ENCODE peak calls at places on chromosomes 2 and 18, in six cellular contexts. One of them, this sample, is unnamed. For H3K9me3 and H3K4me1, the result is how much of the 10 kb centered on the place peaks cover.

GRCh38 chr18:49733896-49734585 is 79.3 kb downstream of the ACAA2 start:
- DNase-seq in A549: no peak
- DNase-seq in neuronal stem cell: no peak
- DNase-seq in H9: no peak
- DNase-seq in transverse colon: no peak
- DNase-seq in tibial nerve: no peak
- DNase-seq in this sample: no peak

GRCh38 chr2:99608092-99608491 is 118.3 kb upstream of the REV1 start:
- DNase-seq in neuronal stem cell: no peak
- DNase-seq in tibial nerve: no peak
- DNase-seq in transverse colon: no peak
- DNase-seq in H9: no peak
- DNase-seq in A549: no peak
- DNase-seq in this sample: no peak

GRCh38 chr2:231922311-231922710 is 3.9 kb downstream of the NPPC start:
- DNase-seq in tibial nerve: no peak
- DNase-seq in H9: no peak
- DNase-seq in transverse colon: no peak
- DNase-seq in neuronal stem cell: no peak
- DNase-seq in A549: no peak
- DNase-seq in this sample: no peak

GRCh38 chr2:238720232-238720672 is 127.6 kb upstream of the TWIST2 start:
- DNase-seq in tibial nerve: peak
- DNase-seq in A549: peak
- DNase-seq in transverse colon: peak
- DNase-seq in neuronal stem cell: peak
- DNase-seq in H9: peak
- DNase-seq in this sample: peak

GRCh38 chr2:21042958-21043743 is 722 bp downstream of the APOB start:
- DNase-seq in neuronal stem cell: peak
- DNase-seq in tibial nerve: peak
- DNase-seq in H9: peak
- DNase-seq in transverse colon: peak
- DNase-seq in A549: peak
- DNase-seq in this sample: peak

GRCh38 chr2:121248766-121249343 is 36.1 kb downstream of the TFCP2L1 start:
- DNase-seq in neuronal stem cell: no peak
- DNase-seq in tibial nerve: no peak
- DNase-seq in A549: no peak
- DNase-seq in transverse colon: no peak
- DNase-seq in H9: no peak
- DNase-seq in this sample: no peak

GRCh38 chr2:187462839-187463238 is 14.8 kb upstream of the CALCRL start:
- DNase-seq in neuronal stem cell: no peak
- DNase-seq in H9: no peak
- DNase-seq in A549: no peak
- DNase-seq in transverse colon: no peak
- DNase-seq in tibial nerve: no peak
- DNase-seq in this sample: no peak

GRCh38 chr2:201191132-201191875 is 8.4 kb downstream of the CASP10 start:
- DNase-seq in H9: no peak
- DNase-seq in A549: no peak
- DNase-seq in tibial nerve: no peak
- DNase-seq in transverse colon: no peak
- DNase-seq in neuronal stem cell: no peak
- DNase-seq in this sample: no peak

GRCh38 chr2:239441261-239441701 is 40.5 kb upstream of the HDAC4 start:
- DNase-seq in H9: no peak
- DNase-seq in transverse colon: no peak
- DNase-seq in tibial nerve: no peak
- DNase-seq in A549: no peak
- DNase-seq in neuronal stem cell: no peak
- DNase-seq in this sample: peak

GRCh38 chr18:22180722-22181121 is 11.3 kb downstream of the GATA6 start:
- DNase-seq in H9: no peak
- DNase-seq in transverse colon: no peak
- DNase-seq in tibial nerve: no peak
- DNase-seq in A549: no peak
- DNase-seq in neuronal stem cell: no peak
- DNase-seq in this sample: no peak

GRCh38 chr2:225458431-225459117 is 59.1 kb downstream of the NYAP2 start:
- DNase-seq in neuronal stem cell: no peak
- DNase-seq in tibial nerve: no peak
- DNase-seq in H9: no peak
- DNase-seq in transverse colon: no peak
- DNase-seq in A549: no peak
- DNase-seq in this sample: no peak

GRCh38 chr18:50629148-50629631 is 69.3 kb downstream of the MAPK4 start:
- DNase-seq in neuronal stem cell: no peak
- DNase-seq in A549: no peak
- DNase-seq in transverse colon: no peak
- DNase-seq in tibial nerve: no peak
- DNase-seq in H9: no peak
- DNase-seq in this sample: no peak

GRCh38 chr18:12283256-12283655 is 24.8 kb upstream of the TUBB6 start:
- DNase-seq in H9: no peak
- DNase-seq in transverse colon: no peak
- DNase-seq in A549: no peak
- DNase-seq in neuronal stem cell: no peak
- DNase-seq in tibial nerve: no peak
- DNase-seq in this sample: no peak

GRCh38 chr2:135820003-135820618 is 16.9 kb downstream of the LCT start:
- DNase-seq in tibial nerve: no peak
- DNase-seq in A549: no peak
- DNase-seq in neuronal stem cell: no peak
- DNase-seq in H9: no peak
- DNase-seq in transverse colon: no peak
- DNase-seq in this sample: no peak

GRCh38 chr2:53265900-53266299 is 501.7 kb upstream of the CHAC2 start:
- DNase-seq in transverse colon: no peak
- DNase-seq in neuronal stem cell: peak
- DNase-seq in A549: no peak
- DNase-seq in H9: no peak
- DNase-seq in tibial nerve: no peak
- DNase-seq in this sample: no peak

GRCh38 chr18:39198376-39198775 is 1632.8 kb upstream of the CELF4 start:
- DNase-seq in neuronal stem cell: no peak
- DNase-seq in H9: no peak
- DNase-seq in A549: no peak
- DNase-seq in transverse colon: no peak
- DNase-seq in tibial nerve: no peak
- DNase-seq in this sample: no peak

GRCh38 chr2:142675398-142675797 is 202.1 kb upstream of the KYNU start:
- DNase-seq in neuronal stem cell: no peak
- DNase-seq in tibial nerve: no peak
- DNase-seq in A549: no peak
- DNase-seq in transverse colon: no peak
- DNase-seq in H9: no peak
- DNase-seq in this sample: no peak

GRCh38 chr2:203869207-203869606 is 1.6 kb downstream of the CTLA4 start:
- DNase-seq in A549: no peak
- DNase-seq in H9: no peak
- DNase-seq in tibial nerve: no peak
- DNase-seq in neuronal stem cell: no peak
- DNase-seq in transverse colon: no peak
- DNase-seq in this sample: no peak

GRCh38 chr18:28181616-28182015 is 4.7 kb upstream of the CDH2 start:
- DNase-seq in transverse colon: no peak
- DNase-seq in A549: no peak
- DNase-seq in neuronal stem cell: no peak
- DNase-seq in H9: no peak
- DNase-seq in tibial nerve: no peak
- DNase-seq in this sample: no peak

GRCh38 chr2:50863856-50864255 is 168.1 kb downstream of the NRXN1 start:
- DNase-seq in transverse colon: no peak
- DNase-seq in neuronal stem cell: peak
- DNase-seq in A549: no peak
- DNase-seq in tibial nerve: no peak
- DNase-seq in H9: no peak
- DNase-seq in this sample: no peak

GRCh38 chr2:139891636-139892035 is 1111.4 kb upstream of the NXPH2 start:
- DNase-seq in transverse colon: no peak
- DNase-seq in H9: no peak
- DNase-seq in tibial nerve: no peak
- DNase-seq in A549: no peak
- DNase-seq in neuronal stem cell: no peak
- DNase-seq in this sample: peak

GRCh38 chr2:205495819-205496218 is 186.5 kb upstream of the NRP2 start:
- DNase-seq in tibial nerve: no peak
- DNase-seq in A549: no peak
- DNase-seq in neuronal stem cell: no peak
- DNase-seq in H9: no peak
- DNase-seq in transverse colon: no peak
- DNase-seq in this sample: no peak

GRCh38 chr2:35741556-35741955 is 614.0 kb upstream of the CRIM1 start:
- DNase-seq in A549: no peak
- DNase-seq in neuronal stem cell: no peak
- DNase-seq in transverse colon: no peak
- DNase-seq in H9: no peak
- DNase-seq in tibial nerve: no peak
- DNase-seq in this sample: no peak
- H3K9me3 ChIP-seq in A549: under half
- H3K9me3 ChIP-seq in neuronal stem cell: under half
- H3K9me3 ChIP-seq in transverse colon: under half
- H3K9me3 ChIP-seq in H9: under half
- H3K9me3 ChIP-seq in tibial nerve: under half
- H3K9me3 ChIP-seq in this sample: under half

DNA sequence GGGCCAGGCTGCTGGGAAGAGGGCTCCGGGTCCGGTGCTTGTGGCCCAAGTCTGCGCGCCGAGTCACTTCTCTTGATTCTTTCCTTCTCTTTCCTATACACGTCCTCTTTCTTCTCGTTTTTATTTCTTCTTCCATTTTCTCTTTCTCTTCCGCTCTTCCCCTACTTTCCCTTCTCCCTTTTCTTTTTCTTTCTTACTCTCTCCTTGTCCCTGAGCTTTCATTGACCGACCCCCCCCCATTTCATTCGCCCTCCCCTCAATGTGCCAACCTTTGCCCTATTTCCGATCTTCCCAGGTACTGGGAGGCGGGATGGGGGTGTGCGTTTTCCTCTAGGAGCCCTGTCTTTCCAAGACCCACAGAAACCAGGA is 1.8 kb downstream of the ONECUT2 start:
- DNase-seq in tibial nerve: no peak
- DNase-seq in neuronal stem cell: no peak
- DNase-seq in transverse colon: no peak
- DNase-seq in A549: no peak
- DNase-seq in H9: no peak
- DNase-seq in this sample: no peak
- H3K4me1 ChIP-seq in tibial nerve: under half
- H3K4me1 ChIP-seq in neuronal stem cell: under half
- H3K4me1 ChIP-seq in transverse colon: under half
- H3K4me1 ChIP-seq in A549: under half
- H3K4me1 ChIP-seq in H9: under half
- H3K4me1 ChIP-seq in this sample: under half

GRCh38 chr2:217825469-217826235 is 177.1 kb downstream of the TNS1 start:
- DNase-seq in A549: no peak
- DNase-seq in transverse colon: no peak
- DNase-seq in tibial nerve: no peak
- DNase-seq in neuronal stem cell: no peak
- DNase-seq in H9: no peak
- DNase-seq in this sample: peak
- H3K27ac ChIP-seq in A549: no peak
- H3K27ac ChIP-seq in transverse colon: peak
- H3K27ac ChIP-seq in tibial nerve: peak
- H3K27ac ChIP-seq in neuronal stem cell: no peak
- H3K27ac ChIP-seq in H9: no peak
- H3K27ac ChIP-seq in this sample: peak

DNA sequence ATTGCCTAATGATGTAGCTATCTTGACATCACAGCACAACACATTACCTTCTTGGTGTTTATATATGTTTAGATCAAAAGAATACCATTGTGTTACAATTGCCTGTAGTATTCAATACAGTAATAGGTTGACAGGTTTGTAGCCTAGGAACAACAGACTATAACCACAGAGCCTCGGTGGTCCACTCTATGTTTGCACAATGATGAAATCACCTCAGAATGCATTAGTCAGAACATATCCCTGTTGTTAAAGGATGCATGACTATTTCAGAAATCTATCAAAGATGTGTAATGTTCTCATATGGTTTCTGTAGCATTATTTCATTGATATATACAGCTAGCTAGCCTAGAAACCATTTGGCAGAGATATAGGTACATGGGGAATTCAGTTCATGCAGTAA is 8.9 kb downstream of the METTL5 start:
- DNase-seq in A549: peak
- DNase-seq in neuronal stem cell: no peak
- DNase-seq in transverse colon: no peak
- DNase-seq in H9: no peak
- DNase-seq in tibial nerve: no peak
- DNase-seq in this sample: no peak
- H3K9me3 ChIP-seq in A549: under half
- H3K9me3 ChIP-seq in neuronal stem cell: under half
- H3K9me3 ChIP-seq in transverse colon: under half
- H3K9me3 ChIP-seq in H9: under half
- H3K9me3 ChIP-seq in tibial nerve: under half
- H3K9me3 ChIP-seq in this sample: under half

This sample was measured in right cardiac atrium.